ENCODE peak calls at places on chromosomes 2 and 18, in seven cellular contexts. E is RWPE1, F is astrocyte of the hippocampus, K is GM18507, C is amygdala, N is LHCN-M2, G is K562. I is an unnamed sample.

GRCh38 chr2:200873561-200873960 is 9.1 kb upstream of the CLK1 start:
- DNase-seq in E (no peak), N (peak; percentile 69), F (no peak), C (no peak), K (no peak), G (no peak), I (no peak)

GRCh38 chr2:36708119-36708741 is 11.7 kb downstream of the VIT start:
- DNase-seq in G (no peak), F (no peak), E (peak; percentile 14), C (no peak), N (peak; percentile 60), K (no peak), I (no peak)

GRCh38 chr2:190607014-190607597 is 41.8 kb upstream of the NAB1 start:
- DNase-seq in E (peak; percentile 56), G (peak; percentile 70), F (peak; percentile 23), N (peak; percentile 94), C (no peak), K (no peak), I (no peak)

GRCh38 chr18:45412577-45412976 is 202.7 kb upstream of the SLC14A2 start:
- DNase-seq in G (no peak), E (peak; percentile 26), C (no peak), K (no peak), N (no peak), F (no peak), I (no peak)

GRCh38 chr18:10579079-10579867 is 53.4 kb downstream of the NAPG start:
- DNase-seq in K (no peak), G (no peak), E (peak; percentile 37), N (peak; percentile 38), C (no peak), F (peak; percentile 51), I (no peak)

GRCh38 chr18:3660719-3661118 is 210.7 kb downstream of the TGIF1 start:
- DNase-seq in N (no peak), F (no peak), C (no peak), E (no peak), K (no peak), G (peak; percentile 73), I (no peak)

GRCh38 chr2:217023611-217024010 is 163.7 kb upstream of the TNP1 start:
- DNase-seq in C (no peak), E (no peak), K (no peak), G (no peak), F (no peak), N (no peak), I (no peak)

GRCh38 chr18:34880882-34881852 is 160.0 kb upstream of the MAPRE2 start:
- DNase-seq in F (peak; percentile 18), K (no peak), C (no peak), G (no peak), N (peak; percentile 35), E (no peak), I (no peak)

GRCh38 chr18:79366177-79367094 is 29.3 kb upstream of the NFATC1 start:
- DNase-seq in K (no peak), C (no peak), F (peak; percentile 91), G (no peak), E (no peak), N (no peak), I (no peak)